ENCODE peak calls at places on chromosomes 12 and 14, in ten cellular contexts. T is SK-N-SH; K is dorsolateral prefrontal cortex; N is A549; R is tibial artery; O is AG04450; J is CD8-positive, alpha-beta T cell; I is AG10803; Y is CD8-positive, alpha-beta memory T cell; X is ovary. F is an unnamed sample.
A peak's percentile ranks its signal among the peaks of the same experiment; 100 is the strongest.

GRCh38 chr12:106428379-106428778 is 70.8 kb downstream of the POLR3B start:
- DNase-seq in T (no peak), K (peak; percentile 37), N (no peak), R (no peak), O (no peak), J (no peak), I (peak; percentile 58), Y (no peak), X (peak; percentile 40), F (no peak)

GRCh38 chr14:57205953-57206352 is 62.8 kb downstream of the EXOC5 start:
- DNase-seq in T (no peak), K (no peak), N (no peak), R (no peak), O (no peak), J (no peak), I (no peak), Y (no peak), X (no peak), F (no peak)

GRCh38 chr14:99730876-99731351 is 46.8 kb downstream of the CYP46A1 start:
- DNase-seq in T (no peak), K (peak; percentile 18), N (no peak), R (peak; percentile 64), O (no peak), J (no peak), I (no peak), Y (peak; percentile 37), X (peak; percentile 46), F (peak; percentile 9)

GRCh38 chr12:11884661-11885060 is 186.1 kb upstream of the BCL2L14 start:
- DNase-seq in T (no peak), K (no peak), N (peak; percentile 42), R (no peak), O (no peak), J (no peak), I (no peak), Y (no peak), X (no peak), F (no peak)

GRCh38 chr14:75648066-75648838 is 12.4 kb downstream of the ERG28 start:
- DNase-seq in T (no peak), K (no peak), N (peak; percentile 82), R (no peak), O (peak; percentile 94), J (no peak), I (peak; percentile 78), Y (no peak), X (peak; percentile 74), F (no peak)

GRCh38 chr14:64611358-64612020 is 61.7 kb downstream of the PPP1R36 start:
- DNase-seq in T (no peak), K (no peak), N (no peak), R (no peak), O (peak; percentile 27), J (no peak), I (peak; percentile 66), Y (no peak), X (no peak), F (no peak)

GRCh38 chr14:54776361-54777001 is 126.1 kb downstream of the GCH1 start:
- DNase-seq in T (peak; percentile 33), K (no peak), N (no peak), R (peak; percentile 77), O (peak; percentile 15), J (peak; percentile 50), I (peak; percentile 79), Y (peak; percentile 53), X (no peak), F (peak; percentile 39)

GRCh38 chr12:13198921-13199320 is 2.4 kb downstream of the EMP1 start:
- DNase-seq in T (no peak), K (no peak), N (no peak), R (no peak), O (no peak), J (no peak), I (peak; percentile 72), Y (no peak), X (no peak), F (no peak)

GRCh38 chr12:118188690-118189371 is 52.9 kb downstream of the PEBP1 start:
- DNase-seq in T (peak; percentile 62), K (peak; percentile 64), N (no peak), R (no peak), O (peak; percentile 33), J (no peak), I (peak; percentile 62), Y (no peak), X (peak; percentile 81), F (no peak)

GRCh38 chr14:101128478-101129450 is 225.2 kb upstream of the RTL1 start:
- DNase-seq in T (peak; percentile 20), K (peak; percentile 11), N (no peak), R (peak; percentile 41), O (no peak), J (no peak), I (no peak), Y (no peak), X (peak; percentile 24), F (peak; percentile 0)

GRCh38 chr14:35416108-35416750 is 11.7 kb upstream of the NFKBIA start:
- DNase-seq in T (no peak), K (no peak), N (no peak), R (no peak), O (no peak), J (peak; percentile 60), I (no peak), Y (peak; percentile 79), X (no peak), F (no peak)

GRCh38 chr12:70646850-70647249 is 9.6 kb upstream of the PTPRB start:
- DNase-seq in T (no peak), K (no peak), N (no peak), R (no peak), O (no peak), J (no peak), I (peak; percentile 83), Y (no peak), X (no peak), F (no peak)

GRCh38 chr12:32365473-32366064 is 33.8 kb upstream of the FGD4 start:
- DNase-seq in T (peak; percentile 55), K (no peak), N (peak; percentile 81), R (no peak), O (peak; percentile 47), J (peak; percentile 27), I (peak; percentile 76), Y (peak; percentile 50), X (no peak), F (peak; percentile 58)

GRCh38 chr12:93939641-93940040 is 208.7 kb upstream of the PLXNC1 start:
- DNase-seq in T (no peak), K (no peak), N (no peak), R (no peak), O (no peak), J (no peak), I (peak; percentile 46), Y (no peak), X (no peak), F (no peak)

GRCh38 chr14:76904100-76904739 is 78.0 kb downstream of the LRRC74A start:
- DNase-seq in T (peak; percentile 34), K (no peak), N (peak; percentile 80), R (peak; percentile 91), O (peak; percentile 95), J (no peak), I (peak; percentile 99), Y (no peak), X (peak; percentile 80), F (no peak)

GRCh38 chr12:114450019-114450418 is 44.1 kb upstream of the TBX5 start:
- DNase-seq in T (no peak), K (no peak), N (no peak), R (no peak), O (no peak), J (no peak), I (no peak), Y (no peak), X (no peak), F (no peak)

DNA sequence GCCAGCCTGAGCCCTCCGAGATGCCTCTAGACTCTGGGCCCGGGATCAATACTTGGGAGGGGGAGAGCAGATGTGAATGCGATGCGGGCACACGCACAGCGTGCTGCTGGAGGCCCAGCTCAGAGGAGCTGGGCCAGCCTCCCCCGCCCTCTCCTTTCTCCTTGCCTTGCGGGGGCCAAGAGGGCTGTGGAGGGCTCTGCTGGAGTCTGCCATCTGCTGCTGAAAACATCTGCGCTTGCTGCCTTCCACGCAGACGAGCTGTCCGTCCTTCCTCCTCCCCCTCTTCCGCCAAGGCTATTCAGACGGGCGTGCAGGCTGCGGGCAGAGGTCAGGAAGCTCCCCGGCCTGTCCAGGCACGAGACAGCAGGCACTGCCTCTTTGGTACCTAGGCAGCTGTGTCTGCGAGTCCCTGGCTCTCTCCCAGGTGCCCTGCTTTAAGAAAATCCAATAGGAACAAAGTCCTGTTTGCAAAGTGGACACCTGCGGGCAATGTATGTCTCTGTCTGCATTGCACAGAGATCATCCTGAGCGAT is 75.2 kb downstream of the SPRING1 start:
- DNase-seq in T (peak; percentile 22), K (no peak), N (no peak), R (no peak), O (peak; percentile 6), J (no peak), I (peak; percentile 43), Y (no peak), X (peak; percentile 74), F (peak; percentile 51)
- H3K4me3 ChIP-seq in T (no peak overlapping the region), K (no peak overlapping the region), N (no peak overlapping the region), R (no peak overlapping the region), O (no peak overlapping the region), J (no peak overlapping the region), I (no peak overlapping the region), Y (no peak overlapping the region), X (no peak overlapping the region), F (peak overlapping the region; percentile 28)

DNA sequence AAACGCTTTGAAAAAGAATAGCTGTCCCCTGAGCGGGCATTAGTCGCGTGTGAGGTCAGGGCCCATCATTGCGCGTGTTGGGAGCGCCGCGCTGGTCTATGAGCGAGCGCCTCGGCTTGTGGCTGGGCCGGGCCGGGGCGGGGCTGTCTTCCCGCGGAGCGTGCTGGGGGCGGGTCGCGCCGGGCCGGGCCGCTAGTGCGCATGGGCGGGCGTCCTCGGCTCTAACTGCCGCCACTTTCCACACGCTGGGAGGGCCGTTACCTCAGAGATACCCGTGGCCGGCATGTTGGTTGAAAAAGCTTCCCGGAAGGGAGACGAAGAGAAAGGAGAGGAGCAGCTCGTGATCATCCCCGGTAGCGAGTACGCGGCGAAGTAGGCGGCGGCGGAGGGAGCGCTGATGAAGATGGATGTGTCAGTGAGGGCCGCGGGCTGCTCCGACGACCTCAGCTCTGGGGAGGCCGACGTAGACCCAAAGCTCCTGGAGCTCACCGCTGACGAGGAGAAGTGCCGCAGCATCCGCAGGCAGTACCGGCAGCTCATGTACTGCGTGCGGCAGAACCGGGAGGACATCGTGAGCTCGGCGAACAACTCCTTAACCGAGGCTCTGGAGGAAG is at the start of gene EID3:
- DNase-seq in T (peak; percentile 80), K (peak; percentile 84), N (peak; percentile 90), R (peak; percentile 90), O (no peak), J (peak; percentile 89), I (peak; percentile 82), Y (peak; percentile 92), X (peak; percentile 94), F (no peak)
- H3K4me3 ChIP-seq in T (no peak within 1 kb of the TSS), K (peak within 1 kb of the TSS; percentile 70), N (peak within 1 kb of the TSS; percentile 68), R (peak within 1 kb of the TSS; percentile 50), O (peak within 1 kb of the TSS; percentile 58), J (peak within 1 kb of the TSS; percentile 74), I (peak within 1 kb of the TSS; percentile 63), Y (peak within 1 kb of the TSS; percentile 71), X (peak within 1 kb of the TSS; percentile 47), F (no peak within 1 kb of the TSS)

GRCh38 chr12:31119531-31120211 is 46.0 kb downstream of the DDX11 start:
- DNase-seq in T (peak; percentile 50), K (no peak), N (no peak), R (no peak), O (no peak), J (no peak), I (no peak), Y (no peak), X (no peak), F (no peak)
- H3K4me3 ChIP-seq in T (peak overlapping the region; percentile 45), K (peak overlapping the region; percentile 34), N (peak overlapping the region; percentile 64), R (no peak overlapping the region), O (no peak overlapping the region), J (peak overlapping the region; percentile 52), I (no peak overlapping the region), Y (peak overlapping the region; percentile 53), X (peak overlapping the region; percentile 36), F (no peak overlapping the region)

GRCh38 chr14:22096511-22096890 is 422.9 kb upstream of the OR4E1 start:
- DNase-seq in T (no peak), K (no peak), N (no peak), R (no peak), O (no peak), J (peak; percentile 17), I (no peak), Y (no peak), X (no peak), F (no peak)
- H3K4me3 ChIP-seq in T (no peak overlapping the region), K (no peak overlapping the region), N (no peak overlapping the region), R (no peak overlapping the region), O (no peak overlapping the region), J (no peak overlapping the region), I (no peak overlapping the region), Y (peak overlapping the region; percentile 26), X (no peak overlapping the region), F (no peak overlapping the region)

F was measured in BE2C.